ENCODE peak calls at places on chromosomes 4 and X, in six cellular contexts. B is OCI-LY7; X is OCI-M1; M is posterior vena cava; W is activated CD8-positive, alpha-beta T cell treated with anti-CD3 and anti-CD28 coated beads for 36 hours; G is GM04504. U is an unnamed sample.

GRCh38 chrX:133056341-133056740 is 40.6 kb downstream of the USP26 start:
- DNase-seq in B (no peak), X (no peak), M (no peak), W (no peak), G (no peak), U (no peak)

GRCh38 chr4:53208749-53209148 is 157.1 kb downstream of the SCFD2 start:
- DNase-seq in B (no peak), X (no peak), M (no peak), W (no peak), G (no peak), U (no peak)

GRCh38 chr4:186710521-186711119 is 13.0 kb downstream of the FAT1 start:
- DNase-seq in B (no peak), X (no peak), M (no peak), W (no peak), G (no peak), U (no peak)

GRCh38 chr4:65482410-65482809 is 187.9 kb downstream of the EPHA5 start:
- DNase-seq in B (no peak), X (no peak), M (no peak), W (no peak), G (no peak), U (no peak)

GRCh38 chr4:6892909-6893202 is 16.8 kb upstream of the TBC1D14 start:
- DNase-seq in B (no peak), X (no peak), M (no peak), W (no peak), G (no peak), U (no peak)

GRCh38 chr4:77043507-77044131 is 32.2 kb downstream of the CCNI start:
- DNase-seq in B (no peak), X (peak; percentile 43), M (no peak), W (no peak), G (peak; percentile 57), U (no peak)

GRCh38 chrX:30275498-30275897 is 28.6 kb downstream of the MAGEB1 start:
- DNase-seq in B (no peak), X (peak; percentile 44), M (no peak), W (no peak), G (no peak), U (peak; percentile 22)

GRCh38 chr4:44679060-44679459 is 840 bp downstream of the GUF1 start:
- DNase-seq in B (peak; percentile 12), X (peak; percentile 41), M (no peak), W (no peak), G (no peak), U (no peak)

GRCh38 chr4:122775039-122775438 is 42.5 kb downstream of the BBS12 start:
- DNase-seq in B (no peak), X (no peak), M (no peak), W (no peak), G (no peak), U (no peak)

GRCh38 chr4:26061248-26061986 is 147.4 kb downstream of the SMIM20 start:
- DNase-seq in B (peak; percentile 53), X (peak; percentile 61), M (no peak), W (peak; percentile 44), G (no peak), U (peak; percentile 83)

GRCh38 chr4:168884251-168885124 is 125.6 kb downstream of the CBR4 start:
- DNase-seq in B (no peak), X (no peak), M (no peak), W (no peak), G (no peak), U (no peak)

GRCh38 chr4:113186960-113187757 is 137.7 kb downstream of the ANK2 start:
- DNase-seq in B (no peak), X (no peak), M (no peak), W (no peak), G (no peak), U (no peak)

GRCh38 chr4:10289534-10289899 is 167.7 kb downstream of the ZNF518B start:
- DNase-seq in B (no peak), X (peak; percentile 4), M (no peak), W (no peak), G (no peak), U (no peak)

GRCh38 chr4:76067652-76068286 is 6.7 kb upstream of the ART3 start:
- DNase-seq in B (peak; percentile 72), X (peak; percentile 88), M (peak; percentile 83), W (peak; percentile 87), G (peak; percentile 38), U (peak; percentile 76)

GRCh38 chr4:87489678-87490077 is 39.5 kb downstream of the SPARCL1 start:
- DNase-seq in B (no peak), X (no peak), M (no peak), W (no peak), G (peak; percentile 10), U (no peak)

GRCh38 chr4:153643406-153644016 is 40.6 kb upstream of the TLR2 start:
- DNase-seq in B (peak; percentile 92), X (peak; percentile 85), M (no peak), W (no peak), G (peak; percentile 13), U (peak; percentile 74)

GRCh38 chrX:18984381-18985185 is 669 bp upstream of the PHKA2 start:
- DNase-seq in B (peak; percentile 87), X (peak; percentile 89), M (peak; percentile 93), W (peak; percentile 87), G (peak; percentile 47), U (peak; percentile 86)

GRCh38 chr4:5870701-5871100 is 22.2 kb downstream of the CRMP1 start:
- DNase-seq in B (no peak), X (no peak), M (no peak), W (peak; percentile 16), G (no peak), U (peak; percentile 56)

GRCh38 chrX:98231003-98231402 is 1347.3 kb downstream of the RPA4 start:
- DNase-seq in B (no peak), X (no peak), M (no peak), W (no peak), G (no peak), U (no peak)

GRCh38 chr4:75158451-75158850 is 225.5 kb downstream of the PARM1 start:
- DNase-seq in B (no peak), X (no peak), M (no peak), W (no peak), G (no peak), U (no peak)

GRCh38 chr4:180449395-180449956 is 1793.7 kb upstream of the TENM3 start:
- DNase-seq in B (peak; percentile 55), X (peak; percentile 92), M (no peak), W (peak; percentile 27), G (no peak), U (peak; percentile 48)

GRCh38 chr4:176034498-176034897 is 31.1 kb upstream of the WDR17 start:
- DNase-seq in B (peak; percentile 35), X (peak; percentile 69), M (no peak), W (no peak), G (peak; percentile 16), U (peak; percentile 27)

U was measured in NB4.